ENCODE peak calls at places on chromosome 13, in five cellular contexts. One of them, this sample, is unnamed.

GRCh38 chr13:50731400-50731799 is 112.1 kb downstream of the DLEU7 start:
- DNase-seq in mucosa of descending colon: no peak
- DNase-seq in memory B cell: no peak
- DNase-seq in psoas muscle: no peak
- DNase-seq in stimulated activated CD4-positive, alpha-beta T cell treated with anti-CD3 and anti-CD28 coated beads, Interleukin-12 subunit alpha, Interleukin-12 subunit beta, amount 100 ng/mL, for 4 hours: no peak
- DNase-seq in this sample: no peak

GRCh38 chr13:31409678-31410356 is 210.0 kb downstream of the B3GLCT start:
- DNase-seq in mucosa of descending colon: no peak
- DNase-seq in memory B cell: peak; percentile 3
- DNase-seq in psoas muscle: no peak
- DNase-seq in stimulated activated CD4-positive, alpha-beta T cell treated with anti-CD3 and anti-CD28 coated beads, Interleukin-12 subunit alpha, Interleukin-12 subunit beta, amount 100 ng/mL, for 4 hours: no peak
- DNase-seq in this sample: no peak

GRCh38 chr13:114164681-114165429 is 14.2 kb upstream of the CFAP97D2 start:
- DNase-seq in mucosa of descending colon: peak; percentile 17
- DNase-seq in memory B cell: no peak
- DNase-seq in psoas muscle: no peak
- DNase-seq in stimulated activated CD4-positive, alpha-beta T cell treated with anti-CD3 and anti-CD28 coated beads, Interleukin-12 subunit alpha, Interleukin-12 subunit beta, amount 100 ng/mL, for 4 hours: no peak
- DNase-seq in this sample: no peak

GRCh38 chr13:94112227-94112626 is 367.3 kb downstream of the DCT start:
- DNase-seq in mucosa of descending colon: no peak
- DNase-seq in memory B cell: no peak
- DNase-seq in psoas muscle: no peak
- DNase-seq in stimulated activated CD4-positive, alpha-beta T cell treated with anti-CD3 and anti-CD28 coated beads, Interleukin-12 subunit alpha, Interleukin-12 subunit beta, amount 100 ng/mL, for 4 hours: no peak
- DNase-seq in this sample: no peak

GRCh38 chr13:42981317-42981716 is 10.7 kb downstream of the EPSTI1 start:
- DNase-seq in mucosa of descending colon: no peak
- DNase-seq in memory B cell: no peak
- DNase-seq in psoas muscle: no peak
- DNase-seq in stimulated activated CD4-positive, alpha-beta T cell treated with anti-CD3 and anti-CD28 coated beads, Interleukin-12 subunit alpha, Interleukin-12 subunit beta, amount 100 ng/mL, for 4 hours: no peak
- DNase-seq in this sample: no peak

GRCh38 chr13:32309312-32309711 is 5.9 kb downstream of the ZAR1L start:
- DNase-seq in mucosa of descending colon: no peak
- DNase-seq in memory B cell: no peak
- DNase-seq in psoas muscle: no peak
- DNase-seq in stimulated activated CD4-positive, alpha-beta T cell treated with anti-CD3 and anti-CD28 coated beads, Interleukin-12 subunit alpha, Interleukin-12 subunit beta, amount 100 ng/mL, for 4 hours: no peak
- DNase-seq in this sample: no peak

GRCh38 chr13:41054212-41054877 is 7.0 kb upstream of the WBP4 start:
- DNase-seq in mucosa of descending colon: no peak
- DNase-seq in memory B cell: peak; percentile 39
- DNase-seq in psoas muscle: no peak
- DNase-seq in stimulated activated CD4-positive, alpha-beta T cell treated with anti-CD3 and anti-CD28 coated beads, Interleukin-12 subunit alpha, Interleukin-12 subunit beta, amount 100 ng/mL, for 4 hours: no peak
- DNase-seq in this sample: peak; percentile 16

GRCh38 chr13:64855506-64855905 is 2374.6 kb downstream of the PCDH9 start:
- DNase-seq in mucosa of descending colon: no peak
- DNase-seq in memory B cell: no peak
- DNase-seq in psoas muscle: no peak
- DNase-seq in stimulated activated CD4-positive, alpha-beta T cell treated with anti-CD3 and anti-CD28 coated beads, Interleukin-12 subunit alpha, Interleukin-12 subunit beta, amount 100 ng/mL, for 4 hours: no peak
- DNase-seq in this sample: no peak

GRCh38 chr13:87684850-87685735 is 13.9 kb downstream of the SLITRK5 start:
- DNase-seq in mucosa of descending colon: no peak
- DNase-seq in memory B cell: no peak
- DNase-seq in psoas muscle: no peak
- DNase-seq in stimulated activated CD4-positive, alpha-beta T cell treated with anti-CD3 and anti-CD28 coated beads, Interleukin-12 subunit alpha, Interleukin-12 subunit beta, amount 100 ng/mL, for 4 hours: no peak
- DNase-seq in this sample: no peak

GRCh38 chr13:28251462-28251861 is 113.1 kb downstream of the PAN3 start:
- DNase-seq in mucosa of descending colon: no peak
- DNase-seq in memory B cell: no peak
- DNase-seq in psoas muscle: no peak
- DNase-seq in stimulated activated CD4-positive, alpha-beta T cell treated with anti-CD3 and anti-CD28 coated beads, Interleukin-12 subunit alpha, Interleukin-12 subunit beta, amount 100 ng/mL, for 4 hours: no peak
- DNase-seq in this sample: no peak

GRCh38 chr13:42102961-42103688 is 54.7 kb downstream of the DGKH start:
- DNase-seq in mucosa of descending colon: no peak
- DNase-seq in memory B cell: no peak
- DNase-seq in psoas muscle: no peak
- DNase-seq in stimulated activated CD4-positive, alpha-beta T cell treated with anti-CD3 and anti-CD28 coated beads, Interleukin-12 subunit alpha, Interleukin-12 subunit beta, amount 100 ng/mL, for 4 hours: no peak
- DNase-seq in this sample: no peak

GRCh38 chr13:114129649-114130062 is 2.8 kb downstream of the RASA3 start:
- DNase-seq in mucosa of descending colon: no peak
- DNase-seq in memory B cell: no peak
- DNase-seq in psoas muscle: no peak
- DNase-seq in stimulated activated CD4-positive, alpha-beta T cell treated with anti-CD3 and anti-CD28 coated beads, Interleukin-12 subunit alpha, Interleukin-12 subunit beta, amount 100 ng/mL, for 4 hours: no peak
- DNase-seq in this sample: no peak

GRCh38 chr13:97224544-97225324 is 2.6 kb downstream of the MBNL2 start:
- DNase-seq in mucosa of descending colon: peak; percentile 67
- DNase-seq in memory B cell: peak; percentile 31
- DNase-seq in psoas muscle: no peak
- DNase-seq in stimulated activated CD4-positive, alpha-beta T cell treated with anti-CD3 and anti-CD28 coated beads, Interleukin-12 subunit alpha, Interleukin-12 subunit beta, amount 100 ng/mL, for 4 hours: no peak
- DNase-seq in this sample: no peak

GRCh38 chr13:55361141-55361540 is 1779.6 kb upstream of the PRR20A start:
- DNase-seq in mucosa of descending colon: no peak
- DNase-seq in memory B cell: no peak
- DNase-seq in psoas muscle: no peak
- DNase-seq in stimulated activated CD4-positive, alpha-beta T cell treated with anti-CD3 and anti-CD28 coated beads, Interleukin-12 subunit alpha, Interleukin-12 subunit beta, amount 100 ng/mL, for 4 hours: no peak
- DNase-seq in this sample: no peak